ENCODE peak calls at places on chromosomes 16 and 17, in six cellular contexts. E is COLO829; A is stimulated activated CD4-positive, alpha-beta T cell treated with anti-CD3 and anti-CD28 coated beads, TNF-alpha, amount 100 ng/mL, for 1 hour; B is DMS79 treated with DMSO at 0.1 percent for 48 hours; I is H1; Q is EL. N is an unnamed sample.
A peak's percentile ranks its signal among the peaks of the same experiment; 100 is the strongest.

GRCh38 chr17:29615492-29616299 is 7.0 kb downstream of the CORO6 start:
- DNase-seq in E (peak; percentile 72), A (peak; percentile 69), B (peak; percentile 30), I (peak; percentile 92), Q (peak; percentile 86), N (no peak)

GRCh38 chr17:7716901-7717755 is at the start of gene DNAH2:
- DNase-seq in E (peak; percentile 76), A (no peak), B (peak; percentile 96), I (peak; percentile 96), Q (peak; percentile 95), N (peak; percentile 89)

GRCh38 chr17:16013943-16014407 is 14.4 kb downstream of the TTC19 start:
- DNase-seq in E (no peak), A (no peak), B (no peak), I (no peak), Q (peak; percentile 79), N (no peak)

GRCh38 chr16:66603537-66604375 is 748 bp upstream of the CMTM3 start:
- DNase-seq in E (peak; percentile 40), A (peak; percentile 53), B (peak; percentile 42), I (peak; percentile 80), Q (peak; percentile 58), N (no peak)

GRCh38 chr16:20763461-20764232 is at the start of gene ACSM3:
- DNase-seq in E (peak; percentile 59), A (peak; percentile 30), B (no peak), I (peak; percentile 55), Q (peak; percentile 78), N (peak; percentile 45)

GRCh38 chr17:76252040-76252954 is 12.0 kb upstream of the RNF157 start:
- DNase-seq in E (peak; percentile 78), A (no peak), B (no peak), I (no peak), Q (peak; percentile 99), N (no peak)

GRCh38 chr16:23679274-23679985 is 741 bp downstream of the PLK1 start:
- DNase-seq in E (peak; percentile 39), A (no peak), B (peak; percentile 42), I (peak; percentile 57), Q (peak; percentile 60), N (no peak)

GRCh38 chr17:5481451-5481850 is 4.5 kb downstream of the DERL2 start:
- DNase-seq in E (no peak), A (no peak), B (no peak), I (no peak), Q (no peak), N (no peak)

GRCh38 chr16:18983565-18984424 is at the start of gene TMC7:
- DNase-seq in E (peak; percentile 51), A (no peak), B (peak; percentile 70), I (peak; percentile 93), Q (peak; percentile 87), N (peak; percentile 81)

GRCh38 chr17:2954898-2955445 is 108.4 kb downstream of the OR1D5 start:
- DNase-seq in E (peak; percentile 87), A (no peak), B (no peak), I (no peak), Q (peak; percentile 96), N (no peak)

GRCh38 chr16:49462989-49463371 is 89.4 kb downstream of the C16orf78 start:
- DNase-seq in E (no peak), A (no peak), B (no peak), I (peak; percentile 35), Q (no peak), N (no peak)

GRCh38 chr17:60944751-60945150 is 267.1 kb downstream of the BCAS3 start:
- DNase-seq in E (no peak), A (no peak), B (no peak), I (no peak), Q (no peak), N (no peak)

GRCh38 chr17:79832211-79833109 is 6.8 kb downstream of the CBX4 start:
- DNase-seq in E (no peak), A (no peak), B (no peak), I (peak; percentile 74), Q (no peak), N (no peak)

GRCh38 chr16:70691223-70692129 is 5.6 kb upstream of the MTSS2 start:
- DNase-seq in E (no peak), A (no peak), B (no peak), I (no peak), Q (peak; percentile 94), N (no peak)

GRCh38 chr17:58338907-58339774 is 10.5 kb upstream of the TSPOAP1 start:
- DNase-seq in E (no peak), A (no peak), B (no peak), I (peak; percentile 73), Q (peak; percentile 92), N (no peak)

GRCh38 chr16:31745900-31746299 is 127.7 kb upstream of the ZNF267 start:
- DNase-seq in E (no peak), A (no peak), B (no peak), I (no peak), Q (no peak), N (no peak)

GRCh38 chr16:15811778-15812750 is 44.8 kb downstream of the MYH11 start:
- DNase-seq in E (peak; percentile 59), A (no peak), B (peak; percentile 80), I (no peak), Q (peak; percentile 90), N (no peak)

GRCh38 chr17:607341-608060 is 107.1 kb downstream of the VPS53 start:
- DNase-seq in E (no peak), A (no peak), B (no peak), I (no peak), Q (no peak), N (no peak)

GRCh38 chr17:43983515-43984411 is 20.7 kb upstream of the NAGS start:
- DNase-seq in E (no peak), A (no peak), B (no peak), I (peak; percentile 82), Q (peak; percentile 27), N (no peak)

GRCh38 chr17:64200080-64201042 is 62.7 kb downstream of the TEX2 start:
- DNase-seq in E (no peak), A (no peak), B (no peak), I (no peak), Q (peak; percentile 46), N (no peak)

GRCh38 chr17:59427425-59427921 is 96.0 kb downstream of the YPEL2 start:
- DNase-seq in E (peak; percentile 52), A (no peak), B (no peak), I (no peak), Q (peak; percentile 82), N (no peak)

GRCh38 chr16:78709137-78709871 is 609.9 kb downstream of the WWOX start:
- DNase-seq in E (no peak), A (no peak), B (no peak), I (no peak), Q (no peak), N (no peak)

GRCh38 chr17:28950752-28951427 is 428 bp downstream of the PHF12 start:
- DNase-seq in E (no peak), A (no peak), B (no peak), I (no peak), Q (no peak), N (no peak)

GRCh38 chr17:15900871-15901270 is 44.1 kb upstream of the ADORA2B start:
- DNase-seq in E (no peak), A (no peak), B (no peak), I (no peak), Q (no peak), N (no peak)

GRCh38 chr16:85047867-85048455 is 20.4 kb downstream of the KIAA0513 start:
- DNase-seq in E (no peak), A (no peak), B (no peak), I (no peak), Q (no peak), N (no peak)

GRCh38 chr16:12917246-12917645 is 15.8 kb downstream of the SHISA9 start:
- DNase-seq in E (no peak), A (no peak), B (no peak), I (no peak), Q (no peak), N (no peak)

GRCh38 chr17:53496356-53496755 is 326.4 kb upstream of the KIF2B start:
- DNase-seq in E (no peak), A (no peak), B (no peak), I (no peak), Q (no peak), N (no peak)

GRCh38 chr16:3173892-3174617 is 13.9 kb upstream of the OR1F1 start:
- DNase-seq in E (no peak), A (no peak), B (peak; percentile 16), I (peak; percentile 95), Q (peak; percentile 25), N (no peak)